ENCODE peak calls at places on chromosome 4, in seven cellular contexts. One of them, this sample, is unnamed.

GRCh38 chr4:150131581-150132228 is 53.5 kb downstream of the DCLK2 start:
- DNase-seq in HCT116: no peak
- DNase-seq in neural progenitor cell: no peak
- DNase-seq in hepatocyte: no peak
- DNase-seq in GM23248: peak
- DNase-seq in astrocyte: no peak
- DNase-seq in PC-9: no peak
- DNase-seq in this sample: no peak

GRCh38 chr4:36054750-36055467 is 189.4 kb downstream of the ARAP2 start:
- DNase-seq in HCT116: no peak
- DNase-seq in neural progenitor cell: no peak
- DNase-seq in hepatocyte: no peak
- DNase-seq in GM23248: no peak
- DNase-seq in astrocyte: peak
- DNase-seq in PC-9: no peak
- DNase-seq in this sample: no peak

GRCh38 chr4:89129080-89129640 is 17.8 kb downstream of the TIGD2 start:
- DNase-seq in HCT116: no peak
- DNase-seq in neural progenitor cell: no peak
- DNase-seq in hepatocyte: no peak
- DNase-seq in GM23248: peak
- DNase-seq in astrocyte: peak
- DNase-seq in PC-9: no peak
- DNase-seq in this sample: no peak

GRCh38 chr4:86856896-86857295 is 7.7 kb upstream of the SLC10A6 start:
- DNase-seq in HCT116: no peak
- DNase-seq in neural progenitor cell: no peak
- DNase-seq in hepatocyte: no peak
- DNase-seq in GM23248: no peak
- DNase-seq in astrocyte: no peak
- DNase-seq in PC-9: no peak
- DNase-seq in this sample: no peak

GRCh38 chr4:82898322-82899243 is 2.0 kb upstream of the THAP9 start:
- DNase-seq in HCT116: no peak
- DNase-seq in neural progenitor cell: no peak
- DNase-seq in hepatocyte: peak
- DNase-seq in GM23248: peak
- DNase-seq in astrocyte: peak
- DNase-seq in PC-9: peak
- DNase-seq in this sample: no peak

GRCh38 chr4:129455462-129455861 is 359.5 kb downstream of the C4orf33 start:
- DNase-seq in HCT116: no peak
- DNase-seq in neural progenitor cell: peak
- DNase-seq in hepatocyte: no peak
- DNase-seq in GM23248: no peak
- DNase-seq in astrocyte: no peak
- DNase-seq in PC-9: no peak
- DNase-seq in this sample: peak

GRCh38 chr4:189974056-189974455 is 33.4 kb downstream of the FRG1 start:
- DNase-seq in HCT116: peak
- DNase-seq in neural progenitor cell: no peak
- DNase-seq in hepatocyte: no peak
- DNase-seq in GM23248: peak
- DNase-seq in astrocyte: no peak
- DNase-seq in PC-9: no peak
- DNase-seq in this sample: no peak

GRCh38 chr4:86975927-86976326 is 41.1 kb downstream of the AFF1 start:
- DNase-seq in HCT116: no peak
- DNase-seq in neural progenitor cell: no peak
- DNase-seq in hepatocyte: no peak
- DNase-seq in GM23248: no peak
- DNase-seq in astrocyte: no peak
- DNase-seq in PC-9: no peak
- DNase-seq in this sample: no peak

GRCh38 chr4:153232768-153233167 is 28.5 kb downstream of the TRIM2 start:
- DNase-seq in HCT116: peak
- DNase-seq in neural progenitor cell: peak
- DNase-seq in hepatocyte: peak
- DNase-seq in GM23248: peak
- DNase-seq in astrocyte: no peak
- DNase-seq in PC-9: peak
- DNase-seq in this sample: no peak

GRCh38 chr4:20151436-20151835 is 100.3 kb upstream of the SLIT2 start:
- DNase-seq in HCT116: no peak
- DNase-seq in neural progenitor cell: no peak
- DNase-seq in hepatocyte: no peak
- DNase-seq in GM23248: peak
- DNase-seq in astrocyte: no peak
- DNase-seq in PC-9: no peak
- DNase-seq in this sample: no peak

GRCh38 chr4:74932832-74933561 is at the start of gene PARM1:
- DNase-seq in HCT116: peak
- DNase-seq in neural progenitor cell: peak
- DNase-seq in hepatocyte: peak
- DNase-seq in GM23248: peak
- DNase-seq in astrocyte: peak
- DNase-seq in PC-9: peak
- DNase-seq in this sample: no peak

GRCh38 chr4:10554694-10555093 is 97.5 kb upstream of the ZNF518B start:
- DNase-seq in HCT116: peak
- DNase-seq in neural progenitor cell: peak
- DNase-seq in hepatocyte: peak
- DNase-seq in GM23248: peak
- DNase-seq in astrocyte: peak
- DNase-seq in PC-9: peak
- DNase-seq in this sample: peak

DNA sequence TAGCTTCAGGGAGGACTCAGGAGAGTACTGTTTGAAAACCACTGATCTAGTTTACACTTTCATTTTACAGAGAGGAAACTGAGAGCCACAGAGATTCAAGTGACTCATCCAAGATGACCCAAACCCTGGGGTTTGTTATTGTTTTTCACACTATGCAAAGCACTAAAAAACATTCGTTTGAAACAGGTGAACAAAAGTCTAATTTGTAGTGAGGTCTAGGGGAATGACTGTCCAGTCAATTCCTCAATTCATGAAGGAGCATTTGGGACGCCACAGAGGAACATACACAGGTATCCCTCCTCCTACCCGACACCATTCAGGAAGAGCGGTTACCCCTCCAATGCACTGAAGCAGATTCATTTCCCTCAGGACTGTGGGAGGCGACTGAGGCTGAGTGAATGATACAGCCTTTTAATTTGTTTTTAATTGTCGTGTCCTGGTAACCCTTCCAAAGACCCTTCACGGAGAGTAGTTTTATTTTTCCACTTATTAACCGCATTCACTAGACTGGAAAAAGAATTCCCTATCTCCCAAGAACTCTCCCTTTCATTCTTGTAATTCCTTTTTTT is 30.3 kb downstream of the TLR10 start:
- DNase-seq in HCT116: no peak
- DNase-seq in neural progenitor cell: peak
- DNase-seq in hepatocyte: no peak
- DNase-seq in GM23248: peak
- DNase-seq in astrocyte: peak
- DNase-seq in PC-9: no peak
- DNase-seq in this sample: no peak
- H3K27ac ChIP-seq in HCT116: peak
- H3K27ac ChIP-seq in neural progenitor cell: no peak
- H3K27ac ChIP-seq in hepatocyte: peak
- H3K27ac ChIP-seq in GM23248: peak
- H3K27ac ChIP-seq in astrocyte: peak
- H3K27ac ChIP-seq in PC-9: peak
- H3K27ac ChIP-seq in this sample: peak

DNA sequence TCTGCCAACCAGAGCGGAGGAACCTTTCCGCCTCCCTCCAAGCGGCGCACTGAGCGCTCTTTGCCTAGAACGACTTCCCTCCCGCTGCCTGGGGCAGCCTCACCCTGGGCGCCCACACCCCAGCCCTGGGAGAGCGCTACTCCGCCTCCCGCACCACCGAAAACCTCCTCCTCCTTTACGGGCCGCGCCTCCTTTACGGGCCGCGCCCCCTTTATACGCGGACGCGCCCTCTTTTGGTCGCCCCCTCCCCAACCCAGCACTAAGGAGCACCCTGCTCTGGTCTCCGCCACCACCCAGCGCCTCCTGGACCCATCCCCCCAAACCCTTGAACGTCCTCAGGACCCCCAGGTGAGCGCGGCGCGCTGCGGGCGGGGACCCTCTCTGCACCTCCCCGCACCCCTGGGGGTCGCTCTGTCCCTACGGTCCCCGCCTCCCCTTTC is 586 bp upstream of the NSG1 start:
- DNase-seq in HCT116: no peak
- DNase-seq in neural progenitor cell: peak
- DNase-seq in hepatocyte: peak
- DNase-seq in GM23248: no peak
- DNase-seq in astrocyte: no peak
- DNase-seq in PC-9: no peak
- DNase-seq in this sample: no peak
- TF ChIP-seq EZH2 in HCT116: no peak
- TF ChIP-seq EZH2 in neural progenitor cell: peak
- TF ChIP-seq EZH2 in hepatocyte: no peak
- TF ChIP-seq EZH2 in GM23248: no peak
- TF ChIP-seq EZH2 in astrocyte: peak
- TF ChIP-seq EZH2 in PC-9: no peak
- TF ChIP-seq EZH2 in this sample: no peak

DNA sequence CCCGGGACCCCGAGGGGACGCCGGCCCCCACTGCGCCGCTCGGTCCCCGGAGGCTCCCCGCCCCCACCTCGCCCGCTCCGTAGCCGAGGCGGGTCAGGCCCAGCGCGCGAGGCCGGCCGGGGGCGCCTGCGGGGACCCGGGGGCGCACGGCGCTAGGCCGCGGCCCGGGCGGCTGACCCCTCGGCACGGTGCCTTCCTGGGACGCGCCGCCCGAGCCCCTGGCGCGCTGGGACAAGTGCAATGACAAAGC is 1.2 kb downstream of the IRF2 start:
- DNase-seq in HCT116: no peak
- DNase-seq in neural progenitor cell: no peak
- DNase-seq in hepatocyte: no peak
- DNase-seq in GM23248: no peak
- DNase-seq in astrocyte: no peak
- DNase-seq in PC-9: no peak
- DNase-seq in this sample: no peak
- H3K27ac ChIP-seq in HCT116: peak
- H3K27ac ChIP-seq in neural progenitor cell: no peak
- H3K27ac ChIP-seq in hepatocyte: peak
- H3K27ac ChIP-seq in GM23248: peak
- H3K27ac ChIP-seq in astrocyte: peak
- H3K27ac ChIP-seq in PC-9: no peak
- H3K27ac ChIP-seq in this sample: no peak

DNA sequence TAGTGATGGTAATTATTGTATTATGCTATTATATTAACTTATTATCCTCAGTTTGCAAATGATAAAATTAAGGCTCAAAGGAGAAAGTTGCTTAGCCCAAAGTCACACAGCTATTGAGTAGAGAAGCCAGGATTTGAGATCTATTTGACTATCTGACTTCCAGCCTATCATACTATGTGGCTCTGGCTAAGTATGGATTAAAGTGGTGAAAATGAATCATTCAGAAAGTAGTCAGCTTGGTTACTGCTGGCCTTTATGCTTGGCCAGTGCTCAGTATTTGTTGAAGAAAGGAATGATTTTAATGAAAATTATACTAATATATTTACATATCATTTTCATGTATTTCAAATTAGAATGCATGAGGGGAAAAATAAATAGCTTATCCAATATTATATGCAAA is 219.8 kb downstream of the SHROOM3 start:
- DNase-seq in HCT116: no peak
- DNase-seq in neural progenitor cell: no peak
- DNase-seq in hepatocyte: no peak
- DNase-seq in GM23248: peak
- DNase-seq in astrocyte: peak
- DNase-seq in PC-9: no peak
- DNase-seq in this sample: no peak
- TF ChIP-seq EZH2 in HCT116: no peak
- TF ChIP-seq EZH2 in neural progenitor cell: no peak
- TF ChIP-seq EZH2 in hepatocyte: no peak
- TF ChIP-seq EZH2 in GM23248: no peak
- TF ChIP-seq EZH2 in astrocyte: no peak
- TF ChIP-seq EZH2 in PC-9: no peak
- TF ChIP-seq EZH2 in this sample: no peak

DNA sequence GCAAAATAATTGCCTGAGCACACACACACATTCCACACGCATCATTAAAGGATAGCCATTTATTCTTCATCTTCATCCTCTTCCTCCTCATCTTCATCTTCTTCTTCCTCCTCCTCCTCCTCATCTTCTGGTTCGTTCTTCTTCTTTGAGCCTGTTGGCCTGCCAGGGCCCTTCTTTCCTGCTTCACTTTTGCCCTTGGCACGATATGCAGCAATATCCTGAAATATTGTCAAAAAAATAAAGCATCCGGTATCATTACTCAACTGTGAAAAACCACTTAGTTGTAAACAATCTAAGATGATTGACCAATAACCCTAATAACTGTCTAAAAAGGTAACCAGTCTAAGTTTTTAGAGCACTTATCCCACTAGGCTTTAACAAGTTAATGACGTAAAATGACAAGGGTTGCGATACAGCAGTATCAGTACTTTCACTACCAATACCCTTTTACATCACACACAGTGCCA is 2.1 kb downstream of the HMGB2 start:
- DNase-seq in HCT116: no peak
- DNase-seq in neural progenitor cell: no peak
- DNase-seq in hepatocyte: no peak
- DNase-seq in GM23248: peak
- DNase-seq in astrocyte: no peak
- DNase-seq in PC-9: no peak
- DNase-seq in this sample: no peak
- H3K27ac ChIP-seq in HCT116: no peak
- H3K27ac ChIP-seq in neural progenitor cell: no peak
- H3K27ac ChIP-seq in hepatocyte: peak
- H3K27ac ChIP-seq in GM23248: no peak
- H3K27ac ChIP-seq in astrocyte: no peak
- H3K27ac ChIP-seq in PC-9: no peak
- H3K27ac ChIP-seq in this sample: peak

GRCh38 chr4:84697159-84697558 is 114.2 kb downstream of the CDS1 start:
- DNase-seq in HCT116: no peak
- DNase-seq in neural progenitor cell: no peak
- DNase-seq in hepatocyte: no peak
- DNase-seq in GM23248: peak
- DNase-seq in astrocyte: no peak
- DNase-seq in PC-9: no peak
- DNase-seq in this sample: peak
- TF ChIP-seq EZH2 in HCT116: no peak
- TF ChIP-seq EZH2 in neural progenitor cell: no peak
- TF ChIP-seq EZH2 in hepatocyte: no peak
- TF ChIP-seq EZH2 in GM23248: no peak
- TF ChIP-seq EZH2 in astrocyte: no peak
- TF ChIP-seq EZH2 in PC-9: no peak
- TF ChIP-seq EZH2 in this sample: no peak

GRCh38 chr4:185145572-185145971 is 2.5 kb downstream of the SLC25A4 start:
- DNase-seq in HCT116: no peak
- DNase-seq in neural progenitor cell: no peak
- DNase-seq in hepatocyte: no peak
- DNase-seq in GM23248: no peak
- DNase-seq in astrocyte: no peak
- DNase-seq in PC-9: no peak
- DNase-seq in this sample: no peak
- H3K27ac ChIP-seq in HCT116: no peak
- H3K27ac ChIP-seq in neural progenitor cell: no peak
- H3K27ac ChIP-seq in hepatocyte: no peak
- H3K27ac ChIP-seq in GM23248: no peak
- H3K27ac ChIP-seq in astrocyte: no peak
- H3K27ac ChIP-seq in PC-9: no peak
- H3K27ac ChIP-seq in this sample: no peak

GRCh38 chr4:795726-796119 is 30.2 kb downstream of the CPLX1 start:
- DNase-seq in HCT116: no peak
- DNase-seq in neural progenitor cell: no peak
- DNase-seq in hepatocyte: no peak
- DNase-seq in GM23248: no peak
- DNase-seq in astrocyte: no peak
- DNase-seq in PC-9: no peak
- DNase-seq in this sample: no peak
- TF ChIP-seq EZH2 in HCT116: no peak
- TF ChIP-seq EZH2 in neural progenitor cell: no peak
- TF ChIP-seq EZH2 in hepatocyte: peak
- TF ChIP-seq EZH2 in GM23248: peak
- TF ChIP-seq EZH2 in astrocyte: no peak
- TF ChIP-seq EZH2 in PC-9: no peak
- TF ChIP-seq EZH2 in this sample: no peak

This sample was measured in SK-N-MC.